ENCODE peak calls at places on chromosomes 13 and 19, in five cellular contexts. One of them, this sample, is unnamed.

GRCh38 chr13:68078874-68079273 is 848.7 kb upstream of the PCDH9 start:
- DNase-seq in gastrocnemius medialis: no peak
- DNase-seq in tibial nerve: no peak
- DNase-seq in breast epithelium: no peak
- DNase-seq in A549: no peak
- DNase-seq in this sample: no peak

GRCh38 chr13:60441761-60442160 is 44.7 kb downstream of the TDRD3 start:
- DNase-seq in A549: no peak
- DNase-seq in gastrocnemius medialis: no peak
- DNase-seq in tibial nerve: no peak
- DNase-seq in breast epithelium: no peak
- DNase-seq in this sample: no peak

GRCh38 chr19:31334849-31335624 is 14.2 kb downstream of the TSHZ3 start:
- DNase-seq in breast epithelium: no peak
- DNase-seq in tibial nerve: no peak
- DNase-seq in A549: no peak
- DNase-seq in gastrocnemius medialis: no peak
- DNase-seq in this sample: peak; percentile 60

GRCh38 chr19:3851254-3852176 is 17.3 kb downstream of the ZFR2 start:
- DNase-seq in tibial nerve: no peak
- DNase-seq in breast epithelium: no peak
- DNase-seq in gastrocnemius medialis: no peak
- DNase-seq in A549: no peak
- DNase-seq in this sample: no peak

GRCh38 chr13:113816925-113817859 is 46.7 kb downstream of the GAS6 start:
- DNase-seq in A549: peak; percentile 87
- DNase-seq in tibial nerve: peak; percentile 88
- DNase-seq in breast epithelium: peak; percentile 88
- DNase-seq in gastrocnemius medialis: peak; percentile 87
- DNase-seq in this sample: peak; percentile 96

GRCh38 chr19:14048439-14049153 is 13.3 kb downstream of the PALM3 start:
- DNase-seq in tibial nerve: peak; percentile 53
- DNase-seq in gastrocnemius medialis: peak; percentile 46
- DNase-seq in A549: peak; percentile 44
- DNase-seq in breast epithelium: no peak
- DNase-seq in this sample: no peak

GRCh38 chr13:30341815-30342570 is 34.6 kb upstream of the KATNAL1 start:
- DNase-seq in breast epithelium: peak; percentile 91
- DNase-seq in gastrocnemius medialis: peak; percentile 76
- DNase-seq in tibial nerve: peak; percentile 83
- DNase-seq in A549: no peak
- DNase-seq in this sample: peak; percentile 90

GRCh38 chr13:23020246-23020843 is 160.4 kb upstream of the SGCG start:
- DNase-seq in breast epithelium: no peak
- DNase-seq in gastrocnemius medialis: peak; percentile 24
- DNase-seq in tibial nerve: peak; percentile 76
- DNase-seq in A549: peak; percentile 66
- DNase-seq in this sample: peak; percentile 26

GRCh38 chr19:18193388-18194207 is 580 bp downstream of the MPV17L2 start:
- DNase-seq in gastrocnemius medialis: peak; percentile 33
- DNase-seq in breast epithelium: no peak
- DNase-seq in tibial nerve: no peak
- DNase-seq in A549: no peak
- DNase-seq in this sample: no peak

GRCh38 chr13:111949311-111949710 is 117.6 kb upstream of the SOX1 start:
- DNase-seq in breast epithelium: no peak
- DNase-seq in A549: no peak
- DNase-seq in tibial nerve: no peak
- DNase-seq in gastrocnemius medialis: no peak
- DNase-seq in this sample: no peak

GRCh38 chr19:34475026-34475974 is 6.3 kb upstream of the WTIP start:
- DNase-seq in breast epithelium: no peak
- DNase-seq in gastrocnemius medialis: no peak
- DNase-seq in A549: peak; percentile 52
- DNase-seq in tibial nerve: no peak
- DNase-seq in this sample: no peak

GRCh38 chr19:46221981-46222610 is 7.4 kb upstream of the IGFL1 start:
- DNase-seq in gastrocnemius medialis: peak; percentile 62
- DNase-seq in A549: peak; percentile 88
- DNase-seq in tibial nerve: no peak
- DNase-seq in breast epithelium: peak; percentile 73
- DNase-seq in this sample: peak; percentile 63

GRCh38 chr13:96673825-96674224 is 320.5 kb downstream of the OXGR1 start:
- DNase-seq in gastrocnemius medialis: no peak
- DNase-seq in A549: no peak
- DNase-seq in breast epithelium: no peak
- DNase-seq in tibial nerve: no peak
- DNase-seq in this sample: no peak

GRCh38 chr19:5293607-5294089 is 47.0 kb downstream of the PTPRS start:
- DNase-seq in breast epithelium: no peak
- DNase-seq in A549: no peak
- DNase-seq in gastrocnemius medialis: no peak
- DNase-seq in tibial nerve: peak; percentile 26
- DNase-seq in this sample: peak; percentile 43

GRCh38 chr19:13920524-13920923 is 14.5 kb downstream of the CC2D1A start:
- DNase-seq in gastrocnemius medialis: no peak
- DNase-seq in tibial nerve: no peak
- DNase-seq in A549: no peak
- DNase-seq in breast epithelium: no peak
- DNase-seq in this sample: no peak

GRCh38 chr19:44696939-44697669 is 1.8 kb upstream of the CEACAM16 start:
- DNase-seq in tibial nerve: no peak
- DNase-seq in breast epithelium: no peak
- DNase-seq in A549: no peak
- DNase-seq in gastrocnemius medialis: no peak
- DNase-seq in this sample: no peak

GRCh38 chr19:31512403-31512970 is 163.3 kb upstream of the TSHZ3 start:
- DNase-seq in breast epithelium: no peak
- DNase-seq in A549: no peak
- DNase-seq in tibial nerve: no peak
- DNase-seq in gastrocnemius medialis: no peak
- DNase-seq in this sample: no peak

GRCh38 chr13:20197361-20197834 is 4.7 kb upstream of the GJB2 start:
- DNase-seq in breast epithelium: no peak
- DNase-seq in tibial nerve: no peak
- DNase-seq in gastrocnemius medialis: no peak
- DNase-seq in A549: peak; percentile 31
- DNase-seq in this sample: no peak

GRCh38 chr13:94479559-94480095 is at the start of gene DCT:
- DNase-seq in A549: no peak
- DNase-seq in tibial nerve: no peak
- DNase-seq in gastrocnemius medialis: no peak
- DNase-seq in breast epithelium: no peak
- DNase-seq in this sample: no peak

GRCh38 chr13:76723551-76724232 is 162.5 kb downstream of the KCTD12 start:
- DNase-seq in tibial nerve: no peak
- DNase-seq in A549: no peak
- DNase-seq in gastrocnemius medialis: peak; percentile 17
- DNase-seq in breast epithelium: no peak
- DNase-seq in this sample: no peak

GRCh38 chr13:60591348-60591747 is 194.3 kb downstream of the TDRD3 start:
- DNase-seq in gastrocnemius medialis: no peak
- DNase-seq in tibial nerve: no peak
- DNase-seq in breast epithelium: no peak
- DNase-seq in A549: no peak
- DNase-seq in this sample: no peak

GRCh38 chr13:64293923-64294322 is 2878.3 kb upstream of the PCDH20 start:
- DNase-seq in gastrocnemius medialis: no peak
- DNase-seq in breast epithelium: no peak
- DNase-seq in A549: no peak
- DNase-seq in tibial nerve: no peak
- DNase-seq in this sample: no peak

GRCh38 chr19:57099199-57099661 is 20.6 kb upstream of the USP29 start:
- DNase-seq in tibial nerve: peak; percentile 28
- DNase-seq in A549: peak; percentile 42
- DNase-seq in gastrocnemius medialis: no peak
- DNase-seq in breast epithelium: peak; percentile 61
- DNase-seq in this sample: peak; percentile 76

GRCh38 chr19:44609219-44609618 is 4.1 kb upstream of the IGSF23 start:
- DNase-seq in A549: no peak
- DNase-seq in tibial nerve: no peak
- DNase-seq in breast epithelium: no peak
- DNase-seq in gastrocnemius medialis: no peak
- DNase-seq in this sample: no peak

GRCh38 chr19:19423322-19423721 is 17.8 kb downstream of the GATAD2A start:
- DNase-seq in breast epithelium: no peak
- DNase-seq in A549: no peak
- DNase-seq in tibial nerve: no peak
- DNase-seq in gastrocnemius medialis: no peak
- DNase-seq in this sample: no peak

GRCh38 chr13:46210362-46211083 is 1.2 kb upstream of the LRRC63 start:
- DNase-seq in gastrocnemius medialis: no peak
- DNase-seq in breast epithelium: no peak
- DNase-seq in tibial nerve: no peak
- DNase-seq in A549: no peak
- DNase-seq in this sample: no peak

GRCh38 chr19:48390188-48391099 is 907 bp downstream of the KDELR1 start:
- DNase-seq in breast epithelium: peak; percentile 67
- DNase-seq in tibial nerve: peak; percentile 40
- DNase-seq in A549: peak; percentile 64
- DNase-seq in gastrocnemius medialis: peak; percentile 46
- DNase-seq in this sample: peak; percentile 61

GRCh38 chr19:46271488-46272197 is 25.2 kb upstream of the HIF3A start:
- DNase-seq in gastrocnemius medialis: no peak
- DNase-seq in breast epithelium: no peak
- DNase-seq in tibial nerve: no peak
- DNase-seq in A549: peak; percentile 87
- DNase-seq in this sample: no peak

GRCh38 chr13:73991884-73992283 is 142.3 kb downstream of the KLF12 start:
- DNase-seq in tibial nerve: no peak
- DNase-seq in breast epithelium: no peak
- DNase-seq in A549: no peak
- DNase-seq in gastrocnemius medialis: no peak
- DNase-seq in this sample: no peak

GRCh38 chr13:75717525-75717924 is 81.4 kb downstream of the LMO7 start:
- DNase-seq in A549: no peak
- DNase-seq in gastrocnemius medialis: no peak
- DNase-seq in breast epithelium: no peak
- DNase-seq in tibial nerve: no peak
- DNase-seq in this sample: no peak
- TF ChIP-seq POLR2A in A549: no peak
- TF ChIP-seq POLR2A in gastrocnemius medialis: no peak
- TF ChIP-seq POLR2A in breast epithelium: no peak
- TF ChIP-seq POLR2A in tibial nerve: no peak
- TF ChIP-seq POLR2A in this sample: no peak

DNA sequence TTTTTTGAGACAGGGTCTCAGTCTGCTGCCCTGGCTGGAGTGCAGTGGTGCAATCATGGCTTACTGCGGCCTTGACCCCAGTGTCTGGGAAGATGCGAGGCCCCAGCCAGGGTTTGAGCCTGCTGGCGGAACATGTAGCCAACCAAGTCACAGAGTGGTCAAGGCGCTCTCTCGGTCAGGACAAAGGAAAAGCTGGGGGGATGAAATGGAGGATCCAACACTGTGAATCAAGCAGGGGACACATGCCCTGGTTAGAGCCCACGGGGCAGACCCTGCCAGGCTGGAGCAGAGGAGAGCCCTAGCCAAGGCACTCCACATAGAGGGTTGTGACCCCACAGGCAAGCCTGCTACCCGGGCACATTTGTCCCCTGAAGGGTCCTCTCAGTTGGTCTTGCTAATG is 10.1 kb downstream of the TUBA3C start:
- DNase-seq in A549: no peak
- DNase-seq in tibial nerve: no peak
- DNase-seq in gastrocnemius medialis: no peak
- DNase-seq in breast epithelium: no peak
- DNase-seq in this sample: no peak
- H3K9me3 ChIP-seq in A549: no peaks in the 10 kb centered on the region
- H3K9me3 ChIP-seq in tibial nerve: no peaks in the 10 kb centered on the region
- H3K9me3 ChIP-seq in gastrocnemius medialis: no peaks in the 10 kb centered on the region
- H3K9me3 ChIP-seq in breast epithelium: no peaks in the 10 kb centered on the region
- H3K9me3 ChIP-seq in this sample: no peaks in the 10 kb centered on the region

GRCh38 chr13:75132800-75133695 is 348.9 kb downstream of the TBC1D4 start:
- DNase-seq in tibial nerve: no peak
- DNase-seq in breast epithelium: no peak
- DNase-seq in gastrocnemius medialis: no peak
- DNase-seq in A549: no peak
- DNase-seq in this sample: no peak

GRCh38 chr13:75136151-75136550 is 345.8 kb downstream of the TBC1D4 start:
- DNase-seq in tibial nerve: no peak
- DNase-seq in breast epithelium: no peak
- DNase-seq in A549: no peak
- DNase-seq in gastrocnemius medialis: no peak
- DNase-seq in this sample: no peak

GRCh38 chr13:75139291-75139690 is 342.7 kb downstream of the TBC1D4 start:
- DNase-seq in gastrocnemius medialis: no peak
- DNase-seq in breast epithelium: no peak
- DNase-seq in tibial nerve: no peak
- DNase-seq in A549: no peak
- DNase-seq in this sample: no peak

GRCh38 chr13:75135325-75135825 is 346.6 kb downstream of the TBC1D4 start:
- DNase-seq in breast epithelium: no peak
- DNase-seq in gastrocnemius medialis: no peak
- DNase-seq in tibial nerve: no peak
- DNase-seq in A549: peak; percentile 64
- DNase-seq in this sample: no peak

GRCh38 chr13:75137911-75138571 is 343.9 kb downstream of the TBC1D4 start:
- DNase-seq in gastrocnemius medialis: no peak
- DNase-seq in A549: no peak
- DNase-seq in breast epithelium: no peak
- DNase-seq in tibial nerve: no peak
- DNase-seq in this sample: no peak
- TF ChIP-seq POLR2A in gastrocnemius medialis: no peak
- TF ChIP-seq POLR2A in A549: no peak
- TF ChIP-seq POLR2A in breast epithelium: no peak
- TF ChIP-seq POLR2A in tibial nerve: no peak
- TF ChIP-seq POLR2A in this sample: no peak

DNA sequence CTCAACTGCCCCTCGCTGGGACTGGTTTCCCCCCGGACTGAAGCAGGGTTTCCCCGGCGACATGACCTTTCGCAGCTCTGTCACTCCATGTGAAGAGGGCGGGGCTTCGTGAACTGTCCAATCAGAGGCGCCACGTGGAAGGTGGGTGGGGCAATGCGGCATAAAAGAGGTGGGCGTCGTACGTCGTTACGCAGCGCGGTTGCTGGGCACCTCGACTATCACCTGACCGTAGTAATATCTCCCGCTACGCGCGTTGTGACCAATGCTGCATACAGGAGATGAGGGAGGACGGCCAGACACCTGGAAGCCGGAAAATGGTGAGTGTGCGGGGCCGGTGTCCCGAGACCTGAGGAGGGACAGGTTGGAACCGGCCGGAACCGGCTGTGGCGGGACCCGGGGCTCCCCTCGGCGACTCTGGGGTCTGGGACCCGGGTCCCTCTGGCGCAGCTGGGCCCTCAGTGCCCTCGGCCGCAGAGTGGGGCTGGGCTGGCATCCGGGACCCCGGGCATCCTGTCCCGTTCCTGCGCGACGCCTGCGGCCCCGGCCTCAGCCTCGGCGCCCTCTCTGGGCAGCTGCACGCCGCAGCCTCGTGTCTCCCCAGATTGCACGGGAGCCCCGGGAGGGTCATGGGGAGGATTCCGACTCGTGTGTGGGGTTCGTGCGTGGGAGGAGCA is 32.1 kb downstream of the ZNF136 start:
- DNase-seq in tibial nerve: peak; percentile 46
- DNase-seq in gastrocnemius medialis: peak; percentile 33
- DNase-seq in breast epithelium: peak; percentile 95
- DNase-seq in A549: no peak
- DNase-seq in this sample: peak; percentile 67
- H3K9me3 ChIP-seq in tibial nerve: peaks cover 56% of the 10 kb centered on the region
- H3K9me3 ChIP-seq in gastrocnemius medialis: peaks cover 13% of the 10 kb centered on the region
- H3K9me3 ChIP-seq in breast epithelium: peaks cover 38% of the 10 kb centered on the region
- H3K9me3 ChIP-seq in A549: peaks cover 15% of the 10 kb centered on the region
- H3K9me3 ChIP-seq in this sample: peaks cover 33% of the 10 kb centered on the region

GRCh38 chr13:49996166-49996915 is 501 bp upstream of the TRIM13 start:
- DNase-seq in breast epithelium: peak; percentile 90
- DNase-seq in tibial nerve: peak; percentile 79
- DNase-seq in gastrocnemius medialis: peak; percentile 93
- DNase-seq in A549: peak; percentile 91
- DNase-seq in this sample: peak; percentile 93
- TF ChIP-seq POLR2A in breast epithelium: peak; percentile 50
- TF ChIP-seq POLR2A in tibial nerve: peak; percentile 64
- TF ChIP-seq POLR2A in gastrocnemius medialis: peak; percentile 58
- TF ChIP-seq POLR2A in A549: peak; percentile 58
- TF ChIP-seq POLR2A in this sample: no peak